ENCODE peak calls at places on chromosomes 7 and 10, in five cellular contexts. S is lower lobe of right lung; C is CD8-positive, alpha-beta T cell; V is pancreas; H is right atrium auricular region. G is an unnamed sample.

GRCh38 chr7:22990588-22990949 is 23.4 kb downstream of the HYCC1 start:
- DNase-seq in S (no peak), C (no peak), V (no peak), H (no peak), G (no peak)

GRCh38 chr7:12942599-12942998 is 255.2 kb downstream of the ARL4A start:
- DNase-seq in S (no peak), C (no peak), V (no peak), H (no peak), G (no peak)

GRCh38 chr7:47197508-47197907 is 384.4 kb downstream of the TNS3 start:
- DNase-seq in S (no peak), C (no peak), V (no peak), H (no peak), G (no peak)

GRCh38 chr7:137818036-137818435 is 28.7 kb downstream of the DGKI start:
- DNase-seq in S (no peak), C (no peak), V (no peak), H (no peak), G (no peak)

GRCh38 chr10:86671419-86671818 is 3.1 kb downstream of the LDB3 start:
- DNase-seq in S (no peak), C (no peak), V (no peak), H (no peak), G (no peak)

GRCh38 chr10:44439845-44440244 is 54.9 kb upstream of the CXCL12 start:
- DNase-seq in S (no peak), C (no peak), V (no peak), H (no peak), G (no peak)

GRCh38 chr10:133461841-133462240 is 8.1 kb downstream of the SCART1 start:
- DNase-seq in S (no peak), C (no peak), V (no peak), H (peak), G (peak)

GRCh38 chr7:29336851-29337627 is 142.5 kb downstream of the CHN2 start:
- DNase-seq in S (no peak), C (peak), V (no peak), H (no peak), G (no peak)

GRCh38 chr7:151853896-151854807 is 22.8 kb downstream of the PRKAG2 start:
- DNase-seq in S (peak), C (no peak), V (no peak), H (peak), G (no peak)

GRCh38 chr7:93407239-93407638 is 167.3 kb downstream of the CALCR start:
- DNase-seq in S (no peak), C (no peak), V (no peak), H (no peak), G (no peak)

GRCh38 chr7:105707967-105708580 is 126.8 kb upstream of the EFCAB10 start:
- DNase-seq in S (no peak), C (peak), V (no peak), H (no peak), G (no peak)

GRCh38 chr10:3045471-3046209 is 21.7 kb upstream of the PFKP start:
- DNase-seq in S (peak), C (no peak), V (peak), H (no peak), G (peak)

GRCh38 chr7:100561491-100562194 is 12.1 kb downstream of the SAP25 start:
- DNase-seq in S (no peak), C (no peak), V (no peak), H (no peak), G (peak)

GRCh38 chr10:7412482-7413251 is 1.8 kb upstream of the SFMBT2 start:
- DNase-seq in S (peak), C (peak), V (peak), H (no peak), G (peak)

GRCh38 chr7:95267754-95268153 is 56.6 kb downstream of the PON1 start:
- DNase-seq in S (no peak), C (no peak), V (no peak), H (no peak), G (no peak)

GRCh38 chr7:45890125-45890901 is 2.0 kb downstream of the IGFBP1 start:
- DNase-seq in S (no peak), C (no peak), V (no peak), H (no peak), G (no peak)

GRCh38 chr7:32290015-32290414 is 200.2 kb downstream of the LSM5 start:
- DNase-seq in S (no peak), C (no peak), V (no peak), H (no peak), G (no peak)

GRCh38 chr10:501596-501995 is 187.9 kb downstream of the DIP2C start:
- DNase-seq in S (no peak), C (no peak), V (peak), H (no peak), G (no peak)

GRCh38 chr10:132939957-132940790 is 2.2 kb downstream of the CFAP46 start:
- DNase-seq in S (peak), C (no peak), V (peak), H (no peak), G (no peak)

GRCh38 chr7:27442446-27442845 is 199.8 kb downstream of the EVX1 start:
- DNase-seq in S (no peak), C (no peak), V (no peak), H (no peak), G (no peak)

GRCh38 chr10:103617362-103618026 is 124.0 kb downstream of the NEURL1 start:
- DNase-seq in S (no peak), C (no peak), V (no peak), H (no peak), G (peak)

GRCh38 chr10:88991161-88991899 is 732 bp downstream of the FAS start:
- DNase-seq in S (peak), C (peak), V (peak), H (peak), G (peak)

GRCh38 chr10:6176691-6177231 is 26.0 kb upstream of the PFKFB3 start:
- DNase-seq in S (no peak), C (no peak), V (no peak), H (no peak), G (no peak)

GRCh38 chr10:73206385-73206784 is 38.5 kb downstream of the FAM149B1 start:
- DNase-seq in S (no peak), C (no peak), V (no peak), H (no peak), G (no peak)

GRCh38 chr10:118442032-118442431 is 99.9 kb upstream of the FAM204A start:
- DNase-seq in S (no peak), C (no peak), V (no peak), H (no peak), G (no peak)

GRCh38 chr10:62454696-62455451 is 80.7 kb downstream of the ZNF365 start:
- DNase-seq in S (no peak), C (no peak), V (no peak), H (peak), G (no peak)

GRCh38 chr10:17665742-17666141 is 21.8 kb downstream of the STAM start:
- DNase-seq in S (no peak), C (no peak), V (no peak), H (no peak), G (no peak)

GRCh38 chr10:100155936-100156335 is 29.9 kb downstream of the ERLIN1 start:
- DNase-seq in S (no peak), C (no peak), V (no peak), H (no peak), G (no peak)

GRCh38 chr7:86653919-86654659 is 10.4 kb downstream of the GRM3 start:
- DNase-seq in S (peak), C (no peak), V (no peak), H (no peak), G (peak)

GRCh38 chr10:120431356-120431755 is 25.7 kb upstream of the PLPP4 start:
- DNase-seq in S (no peak), C (no peak), V (no peak), H (no peak), G (no peak)

GRCh38 chr10:120437541-120437940 is 19.5 kb upstream of the PLPP4 start:
- DNase-seq in S (no peak), C (no peak), V (no peak), H (no peak), G (no peak)

GRCh38 chr10:120432209-120432608 is 24.8 kb upstream of the PLPP4 start:
- DNase-seq in S (no peak), C (no peak), V (no peak), H (no peak), G (no peak)

GRCh38 chr10:120433176-120433575 is 23.9 kb upstream of the PLPP4 start:
- DNase-seq in S (no peak), C (no peak), V (no peak), H (no peak), G (no peak)

GRCh38 chr10:120436431-120437142 is 20.4 kb upstream of the PLPP4 start:
- DNase-seq in S (no peak), C (no peak), V (no peak), H (no peak), G (no peak)
- TF ChIP-seq CTCF in S (no peak), C (no peak), V (no peak), H (no peak), G (no peak)

GRCh38 chr10:110756886-110757285 is 112.8 kb downstream of the RBM20 start:
- DNase-seq in S (no peak), C (no peak), V (no peak), H (no peak), G (no peak)

GRCh38 chr10:110759523-110759922 is 112.2 kb upstream of the PDCD4 start:
- DNase-seq in S (no peak), C (no peak), V (no peak), H (no peak), G (no peak)

GRCh38 chr10:110758898-110759297 is 112.8 kb upstream of the PDCD4 start:
- DNase-seq in S (no peak), C (no peak), V (no peak), H (no peak), G (no peak)

GRCh38 chr10:110757563-110757962 is 113.4 kb downstream of the RBM20 start:
- DNase-seq in S (no peak), C (no peak), V (no peak), H (no peak), G (no peak)

GRCh38 chr10:110758128-110758527 is 113.6 kb upstream of the PDCD4 start:
- DNase-seq in S (no peak), C (no peak), V (no peak), H (no peak), G (no peak)
- H3K27ac ChIP-seq in S (no peak), C (no peak), V (no peak), H (peak), G (no peak)

GRCh38 chr10:114042895-114043531 is 653 bp upstream of the ADRB1 start:
- DNase-seq in S (peak), C (peak), V (peak), H (no peak), G (peak)
- H3K4me3 ChIP-seq in S (peak), C (peak), V (peak), H (peak), G (peak)

GRCh38 chr10:82221750-82222149 is 346.8 kb downstream of the NRG3 start:
- DNase-seq in S (no peak), C (no peak), V (no peak), H (no peak), G (no peak)
- TF ChIP-seq CTCF in S (peak), C (no peak), V (no peak), H (no peak), G (peak)

GRCh38 chr7:69070476-69070875 is 527.8 kb upstream of the AUTS2 start:
- DNase-seq in S (no peak), C (no peak), V (no peak), H (no peak), G (no peak)
- H3K27ac ChIP-seq in S (no peak), C (no peak), V (no peak), H (no peak), G (no peak)

GRCh38 chr7:98211221-98211675 is at the start of gene BHLHA15:
- DNase-seq in S (peak), C (peak), V (peak), H (no peak), G (peak)
- H3K4me3 ChIP-seq in S (peak), C (no peak), V (peak), H (peak), G (peak)

GRCh38 chr10:54940418-54940817 is 139.4 kb upstream of the PCDH15 start:
- DNase-seq in S (no peak), C (no peak), V (no peak), H (no peak), G (no peak)
- TF ChIP-seq CTCF in S (no peak), C (no peak), V (no peak), H (peak), G (no peak)

GRCh38 chr7:108340856-108341411 is 115.3 kb downstream of the NRCAM start:
- DNase-seq in S (no peak), C (no peak), V (peak), H (no peak), G (no peak)
- H3K27ac ChIP-seq in S (no peak), C (no peak), V (peak), H (no peak), G (no peak)

GRCh38 chr7:106774213-106774767 is 90.8 kb upstream of the PIK3CG start:
- DNase-seq in S (no peak), C (no peak), V (no peak), H (no peak), G (no peak)
- H3K4me3 ChIP-seq in S (no peak), C (no peak), V (no peak), H (no peak), G (no peak)